ENCODE peak calls at places on chromosomes 16 and 17, in ten cellular contexts. One of them, this sample, is unnamed.

GRCh38 chr17:57940217-57940616 is 15.0 kb downstream of the CUEDC1 start:
- DNase-seq in AG10803: no peak
- DNase-seq in pons: peak
- DNase-seq in astrocyte of the spinal cord: no peak
- DNase-seq in skeletal muscle cell: no peak
- DNase-seq in NCI-H1694: no peak
- DNase-seq in psoas muscle: no peak
- DNase-seq in NCI-H460: no peak
- DNase-seq in stimulated activated CD4-positive, alpha-beta T cell treated with anti-CD3 and anti-CD28 coated beads, Interleukin-12 subunit alpha, Interleukin-12 subunit beta, amount 100 ng/mL, for 4 hours: no peak
- DNase-seq in activated B cell treated with CpG ODN at 0.5 μM for 24 hours: no peak
- DNase-seq in this sample: peak

GRCh38 chr16:49890876-49891275 is 35.0 kb upstream of the ZNF423 start:
- DNase-seq in AG10803: no peak
- DNase-seq in pons: no peak
- DNase-seq in astrocyte of the spinal cord: no peak
- DNase-seq in skeletal muscle cell: no peak
- DNase-seq in NCI-H1694: no peak
- DNase-seq in psoas muscle: no peak
- DNase-seq in NCI-H460: no peak
- DNase-seq in stimulated activated CD4-positive, alpha-beta T cell treated with anti-CD3 and anti-CD28 coated beads, Interleukin-12 subunit alpha, Interleukin-12 subunit beta, amount 100 ng/mL, for 4 hours: peak
- DNase-seq in activated B cell treated with CpG ODN at 0.5 μM for 24 hours: no peak
- DNase-seq in this sample: peak

GRCh38 chr17:62592305-62593099 is 35.0 kb upstream of the MRC2 start:
- DNase-seq in AG10803: peak
- DNase-seq in pons: no peak
- DNase-seq in astrocyte of the spinal cord: peak
- DNase-seq in skeletal muscle cell: no peak
- DNase-seq in NCI-H1694: no peak
- DNase-seq in psoas muscle: no peak
- DNase-seq in NCI-H460: no peak
- DNase-seq in stimulated activated CD4-positive, alpha-beta T cell treated with anti-CD3 and anti-CD28 coated beads, Interleukin-12 subunit alpha, Interleukin-12 subunit beta, amount 100 ng/mL, for 4 hours: no peak
- DNase-seq in activated B cell treated with CpG ODN at 0.5 μM for 24 hours: no peak
- DNase-seq in this sample: no peak

GRCh38 chr17:4939554-4939803 is 367 bp downstream of the SLC25A11 start:
- DNase-seq in AG10803: no peak
- DNase-seq in pons: no peak
- DNase-seq in astrocyte of the spinal cord: no peak
- DNase-seq in skeletal muscle cell: no peak
- DNase-seq in NCI-H1694: no peak
- DNase-seq in psoas muscle: peak
- DNase-seq in NCI-H460: no peak
- DNase-seq in stimulated activated CD4-positive, alpha-beta T cell treated with anti-CD3 and anti-CD28 coated beads, Interleukin-12 subunit alpha, Interleukin-12 subunit beta, amount 100 ng/mL, for 4 hours: peak
- DNase-seq in activated B cell treated with CpG ODN at 0.5 μM for 24 hours: no peak
- DNase-seq in this sample: no peak

GRCh38 chr17:61816538-61816937 is 46.8 kb downstream of the BRIP1 start:
- DNase-seq in AG10803: no peak
- DNase-seq in pons: no peak
- DNase-seq in astrocyte of the spinal cord: no peak
- DNase-seq in skeletal muscle cell: no peak
- DNase-seq in NCI-H1694: no peak
- DNase-seq in psoas muscle: no peak
- DNase-seq in NCI-H460: no peak
- DNase-seq in stimulated activated CD4-positive, alpha-beta T cell treated with anti-CD3 and anti-CD28 coated beads, Interleukin-12 subunit alpha, Interleukin-12 subunit beta, amount 100 ng/mL, for 4 hours: no peak
- DNase-seq in activated B cell treated with CpG ODN at 0.5 μM for 24 hours: no peak
- DNase-seq in this sample: no peak

GRCh38 chr16:4140652-4141051 is 24.4 kb upstream of the ADCY9 start:
- DNase-seq in AG10803: peak
- DNase-seq in pons: peak
- DNase-seq in astrocyte of the spinal cord: peak
- DNase-seq in skeletal muscle cell: peak
- DNase-seq in NCI-H1694: no peak
- DNase-seq in psoas muscle: no peak
- DNase-seq in NCI-H460: no peak
- DNase-seq in stimulated activated CD4-positive, alpha-beta T cell treated with anti-CD3 and anti-CD28 coated beads, Interleukin-12 subunit alpha, Interleukin-12 subunit beta, amount 100 ng/mL, for 4 hours: no peak
- DNase-seq in activated B cell treated with CpG ODN at 0.5 μM for 24 hours: no peak
- DNase-seq in this sample: peak

GRCh38 chr17:30291571-30292489 is at the start of gene BLMH:
- DNase-seq in AG10803: peak
- DNase-seq in pons: peak
- DNase-seq in astrocyte of the spinal cord: peak
- DNase-seq in skeletal muscle cell: peak
- DNase-seq in NCI-H1694: peak
- DNase-seq in psoas muscle: peak
- DNase-seq in NCI-H460: peak
- DNase-seq in stimulated activated CD4-positive, alpha-beta T cell treated with anti-CD3 and anti-CD28 coated beads, Interleukin-12 subunit alpha, Interleukin-12 subunit beta, amount 100 ng/mL, for 4 hours: peak
- DNase-seq in activated B cell treated with CpG ODN at 0.5 μM for 24 hours: peak
- DNase-seq in this sample: peak

GRCh38 chr17:3935140-3935542 is 18.9 kb upstream of the P2RX1 start:
- DNase-seq in AG10803: peak
- DNase-seq in pons: peak
- DNase-seq in astrocyte of the spinal cord: peak
- DNase-seq in skeletal muscle cell: peak
- DNase-seq in NCI-H1694: peak
- DNase-seq in psoas muscle: peak
- DNase-seq in NCI-H460: peak
- DNase-seq in stimulated activated CD4-positive, alpha-beta T cell treated with anti-CD3 and anti-CD28 coated beads, Interleukin-12 subunit alpha, Interleukin-12 subunit beta, amount 100 ng/mL, for 4 hours: peak
- DNase-seq in activated B cell treated with CpG ODN at 0.5 μM for 24 hours: no peak
- DNase-seq in this sample: peak

GRCh38 chr17:4565209-4566141 is 5.1 kb upstream of the GGT6 start:
- DNase-seq in AG10803: peak
- DNase-seq in pons: peak
- DNase-seq in astrocyte of the spinal cord: peak
- DNase-seq in skeletal muscle cell: peak
- DNase-seq in NCI-H1694: peak
- DNase-seq in psoas muscle: peak
- DNase-seq in NCI-H460: peak
- DNase-seq in stimulated activated CD4-positive, alpha-beta T cell treated with anti-CD3 and anti-CD28 coated beads, Interleukin-12 subunit alpha, Interleukin-12 subunit beta, amount 100 ng/mL, for 4 hours: peak
- DNase-seq in activated B cell treated with CpG ODN at 0.5 μM for 24 hours: no peak
- DNase-seq in this sample: peak

GRCh38 chr17:1724351-1724868 is at the start of gene WDR81:
- DNase-seq in AG10803: peak
- DNase-seq in pons: peak
- DNase-seq in astrocyte of the spinal cord: peak
- DNase-seq in skeletal muscle cell: peak
- DNase-seq in NCI-H1694: peak
- DNase-seq in psoas muscle: peak
- DNase-seq in NCI-H460: peak
- DNase-seq in stimulated activated CD4-positive, alpha-beta T cell treated with anti-CD3 and anti-CD28 coated beads, Interleukin-12 subunit alpha, Interleukin-12 subunit beta, amount 100 ng/mL, for 4 hours: peak
- DNase-seq in activated B cell treated with CpG ODN at 0.5 μM for 24 hours: peak
- DNase-seq in this sample: peak

GRCh38 chr17:8871081-8871581 is 3.7 kb upstream of the PIK3R6 start:
- DNase-seq in AG10803: no peak
- DNase-seq in pons: no peak
- DNase-seq in astrocyte of the spinal cord: no peak
- DNase-seq in skeletal muscle cell: no peak
- DNase-seq in NCI-H1694: no peak
- DNase-seq in psoas muscle: no peak
- DNase-seq in NCI-H460: no peak
- DNase-seq in stimulated activated CD4-positive, alpha-beta T cell treated with anti-CD3 and anti-CD28 coated beads, Interleukin-12 subunit alpha, Interleukin-12 subunit beta, amount 100 ng/mL, for 4 hours: no peak
- DNase-seq in activated B cell treated with CpG ODN at 0.5 μM for 24 hours: no peak
- DNase-seq in this sample: no peak

GRCh38 chr16:85321856-85322271 is 209.6 kb upstream of the CIBAR2 start:
- DNase-seq in AG10803: peak
- DNase-seq in pons: peak
- DNase-seq in astrocyte of the spinal cord: peak
- DNase-seq in skeletal muscle cell: peak
- DNase-seq in NCI-H1694: no peak
- DNase-seq in psoas muscle: peak
- DNase-seq in NCI-H460: no peak
- DNase-seq in stimulated activated CD4-positive, alpha-beta T cell treated with anti-CD3 and anti-CD28 coated beads, Interleukin-12 subunit alpha, Interleukin-12 subunit beta, amount 100 ng/mL, for 4 hours: no peak
- DNase-seq in activated B cell treated with CpG ODN at 0.5 μM for 24 hours: no peak
- DNase-seq in this sample: no peak

GRCh38 chr17:66405836-66406679 is 103.6 kb downstream of the PRKCA start:
- DNase-seq in AG10803: peak
- DNase-seq in pons: no peak
- DNase-seq in astrocyte of the spinal cord: no peak
- DNase-seq in skeletal muscle cell: no peak
- DNase-seq in NCI-H1694: no peak
- DNase-seq in psoas muscle: no peak
- DNase-seq in NCI-H460: no peak
- DNase-seq in stimulated activated CD4-positive, alpha-beta T cell treated with anti-CD3 and anti-CD28 coated beads, Interleukin-12 subunit alpha, Interleukin-12 subunit beta, amount 100 ng/mL, for 4 hours: no peak
- DNase-seq in activated B cell treated with CpG ODN at 0.5 μM for 24 hours: no peak
- DNase-seq in this sample: no peak

GRCh38 chr17:74374786-74375185 is 7.5 kb downstream of the GPR142 start:
- DNase-seq in AG10803: no peak
- DNase-seq in pons: no peak
- DNase-seq in astrocyte of the spinal cord: no peak
- DNase-seq in skeletal muscle cell: no peak
- DNase-seq in NCI-H1694: no peak
- DNase-seq in psoas muscle: no peak
- DNase-seq in NCI-H460: no peak
- DNase-seq in stimulated activated CD4-positive, alpha-beta T cell treated with anti-CD3 and anti-CD28 coated beads, Interleukin-12 subunit alpha, Interleukin-12 subunit beta, amount 100 ng/mL, for 4 hours: no peak
- DNase-seq in activated B cell treated with CpG ODN at 0.5 μM for 24 hours: no peak
- DNase-seq in this sample: no peak

GRCh38 chr17:81386646-81387234 is 8.5 kb upstream of the BAHCC1 start:
- DNase-seq in AG10803: peak
- DNase-seq in pons: no peak
- DNase-seq in astrocyte of the spinal cord: no peak
- DNase-seq in skeletal muscle cell: no peak
- DNase-seq in NCI-H1694: no peak
- DNase-seq in psoas muscle: peak
- DNase-seq in NCI-H460: no peak
- DNase-seq in stimulated activated CD4-positive, alpha-beta T cell treated with anti-CD3 and anti-CD28 coated beads, Interleukin-12 subunit alpha, Interleukin-12 subunit beta, amount 100 ng/mL, for 4 hours: no peak
- DNase-seq in activated B cell treated with CpG ODN at 0.5 μM for 24 hours: peak
- DNase-seq in this sample: no peak

GRCh38 chr17:1422907-1423306 is 22.9 kb upstream of the YWHAE start:
- DNase-seq in AG10803: peak
- DNase-seq in pons: no peak
- DNase-seq in astrocyte of the spinal cord: peak
- DNase-seq in skeletal muscle cell: peak
- DNase-seq in NCI-H1694: peak
- DNase-seq in psoas muscle: no peak
- DNase-seq in NCI-H460: peak
- DNase-seq in stimulated activated CD4-positive, alpha-beta T cell treated with anti-CD3 and anti-CD28 coated beads, Interleukin-12 subunit alpha, Interleukin-12 subunit beta, amount 100 ng/mL, for 4 hours: no peak
- DNase-seq in activated B cell treated with CpG ODN at 0.5 μM for 24 hours: no peak
- DNase-seq in this sample: no peak

GRCh38 chr17:28745777-28746473 is 2.1 kb downstream of the TRAF4 start:
- DNase-seq in AG10803: no peak
- DNase-seq in pons: no peak
- DNase-seq in astrocyte of the spinal cord: no peak
- DNase-seq in skeletal muscle cell: no peak
- DNase-seq in NCI-H1694: no peak
- DNase-seq in psoas muscle: no peak
- DNase-seq in NCI-H460: no peak
- DNase-seq in stimulated activated CD4-positive, alpha-beta T cell treated with anti-CD3 and anti-CD28 coated beads, Interleukin-12 subunit alpha, Interleukin-12 subunit beta, amount 100 ng/mL, for 4 hours: no peak
- DNase-seq in activated B cell treated with CpG ODN at 0.5 μM for 24 hours: no peak
- DNase-seq in this sample: no peak

GRCh38 chr17:19787733-19788357 is 39.7 kb upstream of the ALDH3A1 start:
- DNase-seq in AG10803: peak
- DNase-seq in pons: peak
- DNase-seq in astrocyte of the spinal cord: no peak
- DNase-seq in skeletal muscle cell: no peak
- DNase-seq in NCI-H1694: no peak
- DNase-seq in psoas muscle: no peak
- DNase-seq in NCI-H460: no peak
- DNase-seq in stimulated activated CD4-positive, alpha-beta T cell treated with anti-CD3 and anti-CD28 coated beads, Interleukin-12 subunit alpha, Interleukin-12 subunit beta, amount 100 ng/mL, for 4 hours: no peak
- DNase-seq in activated B cell treated with CpG ODN at 0.5 μM for 24 hours: no peak
- DNase-seq in this sample: no peak

GRCh38 chr17:73308017-73308823 is 3.6 kb downstream of the CDC42EP4 start:
- DNase-seq in AG10803: peak
- DNase-seq in pons: no peak
- DNase-seq in astrocyte of the spinal cord: peak
- DNase-seq in skeletal muscle cell: no peak
- DNase-seq in NCI-H1694: no peak
- DNase-seq in psoas muscle: peak
- DNase-seq in NCI-H460: peak
- DNase-seq in stimulated activated CD4-positive, alpha-beta T cell treated with anti-CD3 and anti-CD28 coated beads, Interleukin-12 subunit alpha, Interleukin-12 subunit beta, amount 100 ng/mL, for 4 hours: no peak
- DNase-seq in activated B cell treated with CpG ODN at 0.5 μM for 24 hours: no peak
- DNase-seq in this sample: no peak

This sample was measured in GM12865.